ENCODE peak calls at places on chromosomes 12 and 14, in six cellular contexts. K, E, X, N, I and Z are unnamed samples.

GRCh38 chr14:68607081-68607851 is 185.6 kb downstream of the ZFP36L1 start:
- DNase-seq in K (no peak), E (no peak), X (peak), N (no peak), I (peak), Z (no peak)

GRCh38 chr14:101705733-101706508 is 55.6 kb upstream of the PPP2R5C start:
- DNase-seq in K (peak), E (no peak), X (no peak), N (no peak), I (peak), Z (no peak)

GRCh38 chr14:64005822-64006221 is 153.0 kb downstream of the SYNE2 start:
- DNase-seq in K (no peak), E (no peak), X (no peak), N (no peak), I (no peak), Z (no peak)

GRCh38 chr12:32457251-32458025 is 58.1 kb downstream of the FGD4 start:
- DNase-seq in K (no peak), E (no peak), X (no peak), N (no peak), I (no peak), Z (no peak)

GRCh38 chr12:122872815-122873361 is 23.0 kb downstream of the VPS37B start:
- DNase-seq in K (no peak), E (no peak), X (no peak), N (no peak), I (no peak), Z (no peak)

GRCh38 chr12:12992418-12993175 is 7.5 kb downstream of the HEBP1 start:
- DNase-seq in K (no peak), E (no peak), X (peak), N (peak), I (no peak), Z (no peak)

GRCh38 chr14:38111046-38111445 is 96.7 kb upstream of the SSTR1 start:
- DNase-seq in K (no peak), E (no peak), X (no peak), N (no peak), I (no peak), Z (no peak)

GRCh38 chr12:121637231-121637914 is 11.0 kb downstream of the ORAI1 start:
- DNase-seq in K (no peak), E (no peak), X (no peak), N (no peak), I (no peak), Z (no peak)

GRCh38 chr14:94466706-94467370 is 9.2 kb downstream of the SERPINA9 start:
- DNase-seq in K (no peak), E (no peak), X (no peak), N (no peak), I (no peak), Z (no peak)
- TF ChIP-seq ATF3 in K (no peak), E (no peak), X (no peak), N (no peak), I (no peak), Z (no peak)

DNA sequence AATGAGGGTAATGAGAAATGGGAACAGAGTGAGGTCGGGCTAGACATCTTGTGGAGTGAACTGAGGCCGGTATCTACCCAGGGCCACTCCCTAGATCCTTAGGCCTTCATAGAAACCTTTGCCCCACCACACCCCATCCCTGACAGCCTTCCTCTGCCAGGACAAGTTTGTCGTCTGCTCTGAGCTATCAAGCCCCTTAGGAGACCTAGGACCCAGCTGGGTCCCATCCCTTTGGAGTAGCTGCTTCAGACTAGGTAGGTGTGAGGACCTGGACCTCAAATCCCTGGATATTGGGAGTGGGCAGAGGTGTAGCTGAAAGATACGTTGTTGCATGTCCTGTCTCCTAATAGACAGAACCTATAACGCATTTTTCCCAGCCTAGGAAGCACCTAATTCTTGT is at the start of gene TMEM253:
- DNase-seq in K (no peak), E (no peak), X (no peak), N (no peak), I (no peak), Z (no peak)
- TF ChIP-seq ATF3 in K (no peak), E (no peak), X (no peak), N (no peak), I (no peak), Z (no peak)

GRCh38 chr12:127515941-127516340 is 751.0 kb upstream of the TMEM132C start:
- DNase-seq in K (no peak), E (no peak), X (no peak), N (no peak), I (no peak), Z (no peak)

GRCh38 chr12:127519766-127520165 is 747.2 kb upstream of the TMEM132C start:
- DNase-seq in K (no peak), E (no peak), X (no peak), N (no peak), I (no peak), Z (no peak)

DNA sequence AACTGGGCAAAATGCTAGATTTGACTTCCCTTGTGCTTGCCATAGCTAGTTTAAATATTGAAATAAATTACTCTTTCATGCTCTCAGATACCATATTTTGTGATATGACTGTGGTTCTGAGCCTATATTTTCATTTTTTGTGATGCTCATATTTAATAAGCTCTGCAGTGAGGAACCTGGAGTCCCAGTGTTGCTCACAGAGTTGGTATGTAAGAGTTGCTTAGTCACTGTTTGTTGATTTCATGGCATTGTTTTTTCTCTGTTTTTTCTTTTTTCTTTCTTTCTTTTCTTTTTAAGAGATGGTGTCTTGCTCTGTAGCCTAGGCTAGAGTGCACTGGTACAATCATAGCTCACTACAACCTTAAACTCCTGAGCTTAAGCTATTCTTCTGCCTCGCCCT is 750.5 kb upstream of the TMEM132C start:
- DNase-seq in K (no peak), E (no peak), X (no peak), N (no peak), I (no peak), Z (no peak)
- TF ChIP-seq ATF3 in K (no peak), E (no peak), X (no peak), N (no peak), I (no peak), Z (no peak)

DNA sequence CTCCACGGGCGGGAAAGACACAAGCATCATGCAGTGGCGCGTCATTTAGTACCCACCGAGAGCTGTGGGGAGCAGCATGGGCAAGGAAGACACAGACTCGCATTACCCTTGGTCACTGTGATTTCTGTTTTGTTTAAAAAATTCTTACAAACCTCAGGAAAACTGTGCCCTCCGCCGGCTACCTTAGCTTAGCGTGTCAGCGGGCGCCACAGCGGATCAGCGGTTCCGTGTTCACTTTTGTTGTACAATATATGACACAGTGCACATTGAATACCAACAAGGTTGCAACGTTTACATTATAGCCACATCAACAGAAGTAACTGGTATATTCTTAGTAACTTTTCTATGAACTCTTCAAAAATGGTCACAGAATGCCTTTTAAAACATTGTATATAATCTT is 125.2 kb upstream of the EVL start:
- DNase-seq in K (no peak), E (no peak), X (no peak), N (no peak), I (no peak), Z (no peak)
- TF ChIP-seq ATF3 in K (no peak), E (no peak), X (no peak), N (no peak), I (no peak), Z (no peak)

DNA sequence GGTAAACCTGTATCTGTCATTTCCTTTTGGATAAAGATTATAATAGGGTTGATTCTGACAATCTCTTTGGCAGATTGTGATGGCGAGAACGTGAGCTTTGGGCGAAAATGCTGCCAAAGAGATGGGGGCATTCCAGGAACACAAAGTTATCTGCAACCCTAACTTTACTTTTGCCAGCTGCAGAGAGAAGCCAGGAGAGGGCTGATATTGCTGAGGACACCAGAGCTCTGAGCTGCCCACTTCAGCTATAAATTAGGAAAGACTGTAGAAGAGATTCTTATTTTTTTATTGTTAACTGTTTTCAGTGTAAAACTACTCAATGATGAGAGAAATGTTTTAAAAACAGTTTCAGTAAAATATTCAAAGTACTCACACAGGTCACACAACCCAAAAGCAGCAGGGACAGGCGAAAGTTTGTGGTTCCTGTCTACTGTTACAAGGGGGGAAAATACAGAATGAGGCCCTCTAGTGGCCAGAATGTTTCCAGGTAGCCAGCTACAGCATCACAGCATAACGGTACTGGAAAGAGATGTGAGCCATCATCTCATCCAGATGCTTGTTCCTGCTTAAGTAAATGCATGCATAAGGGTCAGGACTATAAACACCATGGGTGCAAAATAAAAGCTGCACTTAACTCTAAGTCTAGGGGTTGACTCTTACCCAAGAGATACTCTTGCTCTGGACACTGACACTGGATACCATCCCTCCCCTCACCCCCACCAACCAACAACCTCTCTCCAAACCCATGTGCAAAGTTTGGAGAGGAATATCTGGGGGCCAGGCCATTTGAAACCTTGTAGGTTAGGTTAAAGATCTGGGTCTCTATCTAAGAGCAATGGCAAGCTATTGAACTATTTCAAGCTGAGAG is 498.4 kb downstream of the RMST start:
- DNase-seq in K (peak), E (peak), X (peak), N (peak), I (peak), Z (peak)
- TF ChIP-seq ATF3 in K (no peak), E (no peak), X (no peak), N (no peak), I (no peak), Z (no peak)

GRCh38 chr14:93133476-93133875 is 17.8 kb upstream of the ITPK1 start:
- DNase-seq in K (no peak), E (no peak), X (no peak), N (no peak), I (no peak), Z (no peak)
- TF ChIP-seq ATF3 in K (no peak), E (no peak), X (no peak), N (no peak), I (no peak), Z (no peak)

DNA sequence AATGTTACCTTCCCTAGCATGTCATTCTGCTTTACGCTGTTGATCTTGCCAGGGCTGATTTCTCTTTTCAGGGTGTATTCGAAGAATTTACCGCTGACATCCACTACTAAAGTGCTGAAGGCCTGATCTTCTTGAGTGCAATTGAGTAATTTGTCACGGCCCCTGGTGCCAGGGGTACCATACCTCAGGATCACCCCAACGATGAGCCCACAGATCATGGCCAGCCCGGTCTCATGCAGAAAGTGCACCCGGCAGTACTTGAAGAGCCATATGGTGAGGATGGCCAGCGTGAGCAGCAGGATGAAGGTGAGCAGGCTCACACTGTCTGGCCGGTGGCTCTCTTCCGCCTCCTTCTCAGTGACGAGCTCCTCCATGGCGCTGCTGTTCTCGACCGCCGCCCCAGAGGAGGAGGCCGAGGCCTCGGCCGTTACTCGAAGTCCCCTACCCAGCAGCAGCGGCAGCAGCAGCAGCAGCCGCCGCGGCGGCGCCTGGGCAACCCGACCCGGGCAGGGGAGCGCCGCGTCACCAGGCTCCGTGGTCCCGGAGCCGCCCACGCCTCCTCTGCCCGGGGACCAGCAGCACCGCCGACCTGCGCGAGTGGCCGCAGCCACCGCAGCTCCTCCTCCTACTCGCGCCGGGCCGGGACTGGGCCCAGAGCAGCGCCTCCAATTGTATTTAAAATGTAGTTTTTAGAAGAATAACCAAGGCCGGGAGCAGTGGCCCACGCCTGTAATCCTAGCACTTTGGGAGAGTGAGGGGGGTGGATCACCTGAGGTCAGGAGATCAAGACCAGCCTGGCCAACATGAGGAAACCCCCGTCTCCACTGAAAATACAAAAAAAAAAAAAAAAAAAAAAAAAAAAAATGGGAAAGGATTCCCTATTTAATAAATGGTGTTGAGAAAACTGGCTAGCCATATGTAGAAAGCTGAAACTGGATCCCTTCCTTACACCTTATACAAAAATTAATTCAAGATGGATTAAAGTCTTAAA is 58.5 kb upstream of the TMPO start:
- DNase-seq in K (peak), E (no peak), X (no peak), N (peak), I (peak), Z (no peak)
- TF ChIP-seq ATF3 in K (no peak), E (no peak), X (no peak), N (no peak), I (no peak), Z (no peak)

GRCh38 chr14:104435147-104436046 is 144.2 kb upstream of the C14orf180 start:
- DNase-seq in K (no peak), E (no peak), X (no peak), N (no peak), I (peak), Z (no peak)
- TF ChIP-seq ATF3 in K (no peak), E (no peak), X (no peak), N (no peak), I (no peak), Z (no peak)

DNA sequence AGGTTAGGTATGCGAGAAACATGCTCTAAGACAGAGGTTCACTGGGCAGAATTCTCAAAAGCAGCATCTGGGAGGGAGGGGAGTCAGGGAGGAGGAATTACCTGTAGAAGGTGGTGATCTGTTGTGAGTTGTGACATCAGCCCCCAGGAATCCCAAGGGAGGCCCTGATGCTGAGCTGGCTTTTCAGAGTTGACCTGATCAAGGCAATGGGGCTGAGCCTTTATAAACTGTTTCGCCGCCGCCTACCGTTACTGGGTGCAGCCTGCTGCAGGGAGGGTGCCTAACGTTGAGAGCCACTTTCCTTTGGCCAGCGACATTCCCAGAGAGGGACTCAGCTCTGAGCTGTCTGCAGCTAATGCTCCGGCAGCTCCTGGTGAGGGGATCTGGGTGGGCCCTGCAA is 257.9 kb upstream of the TMEM132C start:
- DNase-seq in K (peak), E (no peak), X (no peak), N (no peak), I (no peak), Z (no peak)
- TF ChIP-seq ATF3 in K (no peak), E (no peak), X (no peak), N (no peak), I (no peak), Z (no peak)

DNA sequence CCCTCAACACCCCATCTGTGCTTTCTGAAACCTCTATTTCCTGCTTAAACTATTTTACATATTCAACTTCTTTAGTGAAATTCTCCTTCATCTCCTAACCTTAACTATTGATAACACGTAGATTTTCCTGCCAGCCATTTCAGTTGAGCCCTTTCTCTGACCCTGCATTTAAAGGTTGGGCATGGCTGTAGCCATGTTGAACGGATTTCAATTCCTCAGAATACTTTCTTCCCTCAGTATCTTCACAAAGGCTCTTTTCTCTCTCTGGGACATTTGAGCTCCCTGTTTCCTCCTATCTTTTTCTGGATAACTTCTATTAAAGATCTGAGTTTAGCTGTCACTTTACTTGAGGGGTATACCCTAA is 1.2 kb downstream of the PPHLN1 start:
- DNase-seq in K (no peak), E (no peak), X (no peak), N (no peak), I (no peak), Z (no peak)
- TF ChIP-seq ATF3 in K (no peak), E (no peak), X (no peak), N (no peak), I (no peak), Z (no peak)